ENCODE peak calls at places on chromosome 6, in six cellular contexts. One of them, this sample, is unnamed.

GRCh38 chr6:117513778-117514371 is 31.4 kb downstream of the DCBLD1 start:
- DNase-seq in GM12891: no peak
- DNase-seq in tibial nerve: no peak
- DNase-seq in stomach: no peak
- DNase-seq in ovary: no peak
- DNase-seq in A549: no peak
- DNase-seq in this sample: no peak

GRCh38 chr6:32529697-32530429 is at the start of gene HLA-DRB5:
- DNase-seq in A549: no peak
- DNase-seq in GM12891: peak
- DNase-seq in stomach: peak
- DNase-seq in tibial nerve: peak
- DNase-seq in ovary: no peak
- DNase-seq in this sample: no peak

GRCh38 chr6:117496383-117496990 is 14.0 kb downstream of the DCBLD1 start:
- DNase-seq in tibial nerve: no peak
- DNase-seq in GM12891: no peak
- DNase-seq in A549: no peak
- DNase-seq in ovary: no peak
- DNase-seq in stomach: no peak
- DNase-seq in this sample: peak

GRCh38 chr6:11527274-11527870 is 10.2 kb upstream of the TMEM170B start:
- DNase-seq in stomach: no peak
- DNase-seq in ovary: no peak
- DNase-seq in A549: no peak
- DNase-seq in GM12891: no peak
- DNase-seq in tibial nerve: no peak
- DNase-seq in this sample: no peak

GRCh38 chr6:39137235-39137634 is 22.2 kb upstream of the SAYSD1 start:
- DNase-seq in GM12891: no peak
- DNase-seq in ovary: no peak
- DNase-seq in stomach: peak
- DNase-seq in A549: peak
- DNase-seq in tibial nerve: no peak
- DNase-seq in this sample: peak

GRCh38 chr6:113120577-113121285 is 736.4 kb upstream of the MARCKS start:
- DNase-seq in ovary: no peak
- DNase-seq in tibial nerve: no peak
- DNase-seq in GM12891: no peak
- DNase-seq in A549: peak
- DNase-seq in stomach: no peak
- DNase-seq in this sample: peak

GRCh38 chr6:22575190-22575589 is 5.8 kb downstream of the HDGFL1 start:
- DNase-seq in GM12891: no peak
- DNase-seq in tibial nerve: no peak
- DNase-seq in A549: no peak
- DNase-seq in stomach: no peak
- DNase-seq in ovary: no peak
- DNase-seq in this sample: peak

GRCh38 chr6:52524921-52525320 is 51.9 kb downstream of the TRAM2 start:
- DNase-seq in GM12891: no peak
- DNase-seq in ovary: no peak
- DNase-seq in tibial nerve: no peak
- DNase-seq in A549: no peak
- DNase-seq in stomach: no peak
- DNase-seq in this sample: no peak

GRCh38 chr6:148467926-148468325 is 125.3 kb downstream of the SASH1 start:
- DNase-seq in GM12891: no peak
- DNase-seq in stomach: no peak
- DNase-seq in ovary: no peak
- DNase-seq in A549: no peak
- DNase-seq in tibial nerve: no peak
- DNase-seq in this sample: no peak

GRCh38 chr6:36243562-36244212 is 26.2 kb upstream of the PNPLA1 start:
- DNase-seq in tibial nerve: no peak
- DNase-seq in stomach: no peak
- DNase-seq in A549: no peak
- DNase-seq in GM12891: no peak
- DNase-seq in ovary: no peak
- DNase-seq in this sample: no peak

GRCh38 chr6:83430606-83431544 is at the start of gene ME1:
- DNase-seq in GM12891: peak
- DNase-seq in A549: peak
- DNase-seq in stomach: peak
- DNase-seq in tibial nerve: peak
- DNase-seq in ovary: peak
- DNase-seq in this sample: peak

GRCh38 chr6:5481024-5481423 is 219.7 kb downstream of the FARS2 start:
- DNase-seq in ovary: no peak
- DNase-seq in stomach: no peak
- DNase-seq in A549: no peak
- DNase-seq in tibial nerve: no peak
- DNase-seq in GM12891: no peak
- DNase-seq in this sample: no peak

GRCh38 chr6:43627008-43627825 is 1.8 kb downstream of the GTPBP2 start:
- DNase-seq in A549: peak
- DNase-seq in GM12891: no peak
- DNase-seq in stomach: peak
- DNase-seq in ovary: no peak
- DNase-seq in tibial nerve: peak
- DNase-seq in this sample: peak

GRCh38 chr6:75275067-75275466 is 9.5 kb downstream of the TMEM30A start:
- DNase-seq in ovary: no peak
- DNase-seq in A549: peak
- DNase-seq in tibial nerve: no peak
- DNase-seq in stomach: no peak
- DNase-seq in GM12891: no peak
- DNase-seq in this sample: peak

GRCh38 chr6:16805190-16805860 is 44.1 kb upstream of the ATXN1 start:
- DNase-seq in A549: no peak
- DNase-seq in stomach: no peak
- DNase-seq in ovary: no peak
- DNase-seq in GM12891: no peak
- DNase-seq in tibial nerve: no peak
- DNase-seq in this sample: no peak

GRCh38 chr6:128443553-128443952 is 76.8 kb downstream of the PTPRK start:
- DNase-seq in GM12891: no peak
- DNase-seq in stomach: peak
- DNase-seq in tibial nerve: no peak
- DNase-seq in ovary: no peak
- DNase-seq in A549: peak
- DNase-seq in this sample: no peak

GRCh38 chr6:164290101-164290500 is 875.6 kb downstream of the QKI start:
- DNase-seq in ovary: no peak
- DNase-seq in tibial nerve: no peak
- DNase-seq in GM12891: no peak
- DNase-seq in stomach: no peak
- DNase-seq in A549: no peak
- DNase-seq in this sample: no peak

GRCh38 chr6:119481098-119481497 is 131.5 kb upstream of the MAN1A1 start:
- DNase-seq in ovary: no peak
- DNase-seq in A549: no peak
- DNase-seq in stomach: no peak
- DNase-seq in GM12891: no peak
- DNase-seq in tibial nerve: no peak
- DNase-seq in this sample: no peak

GRCh38 chr6:44452725-44453124 is 65.2 kb downstream of the CDC5L start:
- DNase-seq in GM12891: no peak
- DNase-seq in stomach: no peak
- DNase-seq in ovary: no peak
- DNase-seq in tibial nerve: no peak
- DNase-seq in A549: peak
- DNase-seq in this sample: peak

GRCh38 chr6:146881228-146882181 is 282.7 kb downstream of the ADGB start:
- DNase-seq in tibial nerve: no peak
- DNase-seq in GM12891: no peak
- DNase-seq in stomach: no peak
- DNase-seq in A549: no peak
- DNase-seq in ovary: no peak
- DNase-seq in this sample: no peak

GRCh38 chr6:146878564-146879343 is 280.0 kb downstream of the ADGB start:
- DNase-seq in ovary: no peak
- DNase-seq in A549: peak
- DNase-seq in GM12891: no peak
- DNase-seq in stomach: no peak
- DNase-seq in tibial nerve: no peak
- DNase-seq in this sample: no peak

GRCh38 chr6:146875927-146876270 is 277.1 kb downstream of the ADGB start:
- DNase-seq in ovary: no peak
- DNase-seq in stomach: no peak
- DNase-seq in tibial nerve: no peak
- DNase-seq in A549: no peak
- DNase-seq in GM12891: no peak
- DNase-seq in this sample: no peak

GRCh38 chr6:146876271-146877151 is 277.7 kb downstream of the ADGB start:
- DNase-seq in A549: peak
- DNase-seq in ovary: no peak
- DNase-seq in GM12891: no peak
- DNase-seq in stomach: no peak
- DNase-seq in tibial nerve: no peak
- DNase-seq in this sample: peak

DNA sequence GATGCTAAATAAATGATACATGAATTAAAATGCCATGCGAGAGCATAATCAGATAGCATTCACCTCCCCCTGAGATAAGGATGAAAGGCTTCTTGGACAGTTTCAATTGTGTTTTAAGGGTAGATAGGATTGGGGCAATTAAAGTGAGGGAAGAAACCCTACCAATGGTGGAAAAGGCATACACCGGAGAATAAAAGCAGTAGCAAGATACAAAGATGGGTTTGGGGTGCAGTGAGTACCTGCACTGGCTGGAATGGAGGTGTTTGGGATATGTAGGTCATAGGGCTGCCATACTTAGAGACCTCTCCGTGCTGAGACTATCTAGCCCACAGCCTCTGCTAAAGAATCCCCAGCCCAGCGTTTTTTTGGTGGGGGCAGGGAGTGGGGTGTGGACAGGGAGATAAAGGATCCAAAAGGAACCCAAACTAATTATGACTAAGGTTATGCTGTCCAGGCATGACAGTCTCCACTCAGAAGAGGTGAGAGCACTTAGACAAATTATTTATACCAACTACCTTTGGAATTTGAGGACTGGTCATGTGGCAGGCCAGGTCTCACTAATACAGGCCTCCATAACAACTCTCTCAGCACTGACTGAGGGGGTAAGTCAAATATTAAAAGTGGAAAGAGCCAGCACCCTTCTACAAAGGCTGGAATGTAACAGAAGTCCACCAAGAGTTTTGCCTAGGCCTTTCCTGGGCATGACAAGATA is 280.8 kb downstream of the ADGB start:
- DNase-seq in ovary: no peak
- DNase-seq in GM12891: no peak
- DNase-seq in A549: no peak
- DNase-seq in stomach: no peak
- DNase-seq in tibial nerve: no peak
- DNase-seq in this sample: no peak
- TF ChIP-seq POLR2A in ovary: no peak
- TF ChIP-seq POLR2A in GM12891: no peak
- TF ChIP-seq POLR2A in A549: no peak
- TF ChIP-seq POLR2A in stomach: no peak
- TF ChIP-seq POLR2A in tibial nerve: no peak
- TF ChIP-seq POLR2A in this sample: no peak

GRCh38 chr6:170291271-170292110 is 613 bp upstream of the DLL1 start:
- DNase-seq in GM12891: no peak
- DNase-seq in tibial nerve: peak
- DNase-seq in A549: no peak
- DNase-seq in ovary: no peak
- DNase-seq in stomach: peak
- DNase-seq in this sample: peak
- TF ChIP-seq POLR2A in GM12891: no peak
- TF ChIP-seq POLR2A in tibial nerve: no peak
- TF ChIP-seq POLR2A in A549: no peak
- TF ChIP-seq POLR2A in ovary: no peak
- TF ChIP-seq POLR2A in stomach: no peak
- TF ChIP-seq POLR2A in this sample: no peak

DNA sequence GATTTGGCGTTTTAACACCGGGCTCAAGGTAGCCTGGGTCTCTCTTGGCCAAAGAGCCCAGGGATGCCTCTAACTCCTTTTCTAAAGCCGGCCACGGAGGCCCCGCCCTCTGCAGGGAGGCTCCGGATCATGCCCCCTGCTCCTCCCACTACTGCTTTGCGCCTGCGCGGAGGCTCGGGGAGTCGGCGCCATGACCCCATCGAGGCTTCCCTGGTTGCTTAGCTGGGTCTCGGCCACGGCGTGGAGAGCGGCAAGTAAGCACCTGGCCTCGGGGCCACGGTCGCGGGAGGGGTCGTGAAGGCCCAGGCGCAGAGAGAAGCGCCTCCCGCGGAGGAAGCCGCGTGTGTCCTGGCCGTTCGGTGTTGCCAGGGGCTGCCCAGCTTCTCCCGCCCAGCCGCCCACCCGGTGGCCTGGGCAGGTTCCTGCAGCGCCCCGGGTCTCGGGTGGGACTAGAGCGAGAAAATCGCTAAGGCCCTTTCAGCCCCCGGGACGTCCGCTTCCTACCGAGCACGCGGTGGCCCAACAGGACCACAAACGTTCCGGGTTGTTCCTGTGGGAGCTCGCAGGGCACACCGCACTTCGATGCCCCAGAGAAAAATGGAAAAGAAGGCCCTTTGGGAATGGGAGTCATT is at the start of gene SDHAF4:
- DNase-seq in GM12891: peak
- DNase-seq in A549: peak
- DNase-seq in ovary: peak
- DNase-seq in tibial nerve: peak
- DNase-seq in stomach: peak
- DNase-seq in this sample: peak
- TF ChIP-seq POLR2A in GM12891: peak
- TF ChIP-seq POLR2A in A549: peak
- TF ChIP-seq POLR2A in ovary: peak
- TF ChIP-seq POLR2A in tibial nerve: peak
- TF ChIP-seq POLR2A in stomach: no peak
- TF ChIP-seq POLR2A in this sample: peak

DNA sequence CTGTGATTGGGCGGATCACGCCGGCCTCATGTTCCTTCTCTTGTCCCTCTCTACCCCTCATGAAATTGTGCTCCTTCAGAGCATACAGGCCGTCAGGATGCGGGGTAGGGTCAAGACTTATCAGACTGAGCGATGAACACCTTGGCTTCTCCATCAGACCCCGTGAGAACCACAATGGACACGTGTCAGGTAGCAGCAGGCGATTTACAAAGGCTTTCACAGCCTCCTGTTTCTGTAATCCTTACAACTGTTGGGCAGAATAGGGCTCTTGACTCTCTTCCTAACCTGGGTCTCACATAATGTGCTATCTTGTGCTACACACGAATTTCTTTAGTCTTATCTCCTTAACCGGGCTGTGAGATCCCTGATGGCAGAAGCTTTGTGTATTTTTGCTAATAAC is 122.8 kb upstream of the SLC22A23 start:
- DNase-seq in stomach: no peak
- DNase-seq in A549: no peak
- DNase-seq in ovary: no peak
- DNase-seq in tibial nerve: no peak
- DNase-seq in GM12891: no peak
- DNase-seq in this sample: no peak
- TF ChIP-seq POLR2A in stomach: no peak
- TF ChIP-seq POLR2A in A549: no peak
- TF ChIP-seq POLR2A in ovary: no peak
- TF ChIP-seq POLR2A in tibial nerve: no peak
- TF ChIP-seq POLR2A in GM12891: no peak
- TF ChIP-seq POLR2A in this sample: no peak